ENCODE peak calls at places on chromosomes 4 and X, in eight cellular contexts. B, V, Q, Y, P, U, X and J are unnamed samples. For H3K36me3, the result is how much of the 10 kb centered on the place peaks cover.

GRCh38 chr4:182280439-182281111 is 37.4 kb downstream of the TENM3 start:
- DNase-seq in B (no peak), V (no peak), Q (no peak), Y (no peak), P (no peak), U (no peak), X (no peak), J (no peak)

GRCh38 chr4:41067369-41067768 is 147.0 kb downstream of the APBB2 start:
- DNase-seq in B (no peak), V (no peak), Q (no peak), Y (no peak), P (no peak), U (no peak), X (no peak), J (no peak)

GRCh38 chr4:70670332-70671014 is 4.2 kb upstream of the JCHAIN start:
- DNase-seq in B (no peak), V (no peak), Q (no peak), Y (no peak), P (no peak), U (no peak), X (no peak), J (no peak)

GRCh38 chr4:7876096-7876993 is 63.3 kb downstream of the AFAP1 start:
- DNase-seq in B (no peak), V (peak), Q (no peak), Y (no peak), P (no peak), U (no peak), X (peak), J (no peak)

GRCh38 chrX:124347242-124347641 is 879 bp downstream of the SH2D1A start:
- DNase-seq in B (no peak), V (no peak), Q (no peak), Y (no peak), P (no peak), U (no peak), X (no peak), J (no peak)

GRCh38 chr4:101089168-101089567 is 258.2 kb downstream of the PPP3CA start:
- DNase-seq in B (no peak), V (no peak), Q (no peak), Y (no peak), P (no peak), U (no peak), X (no peak), J (no peak)

GRCh38 chr4:88225216-88226107 is 58.9 kb downstream of the PPM1K start:
- DNase-seq in B (no peak), V (no peak), Q (no peak), Y (no peak), P (no peak), U (no peak), X (no peak), J (no peak)

GRCh38 chr4:168893807-168894206 is 116.2 kb downstream of the CBR4 start:
- DNase-seq in B (no peak), V (no peak), Q (no peak), Y (no peak), P (no peak), U (no peak), X (no peak), J (no peak)

GRCh38 chr4:1401409-1402020 is 4.7 kb downstream of the NKX1-1 start:
- DNase-seq in B (peak), V (no peak), Q (no peak), Y (no peak), P (no peak), U (no peak), X (peak), J (peak)

GRCh38 chr4:106273831-106274230 is 42.2 kb downstream of the TBCK start:
- DNase-seq in B (no peak), V (no peak), Q (no peak), Y (no peak), P (no peak), U (no peak), X (no peak), J (no peak)

GRCh38 chr4:125140966-125141495 is 173.7 kb upstream of the FAT4 start:
- DNase-seq in B (no peak), V (no peak), Q (no peak), Y (no peak), P (no peak), U (no peak), X (no peak), J (no peak)

GRCh38 chr4:10111067-10111801 is 5.4 kb downstream of the WDR1 start:
- DNase-seq in B (no peak), V (no peak), Q (peak), Y (no peak), P (no peak), U (no peak), X (peak), J (no peak)

GRCh38 chr4:749771-750666 is 44.4 kb downstream of the PCGF3 start:
- DNase-seq in B (no peak), V (no peak), Q (no peak), Y (no peak), P (no peak), U (no peak), X (no peak), J (peak)

GRCh38 chrX:144334577-144334976 is 450.7 kb downstream of the UBE2NL start:
- DNase-seq in B (no peak), V (no peak), Q (no peak), Y (no peak), P (no peak), U (peak), X (peak), J (no peak)

DNA sequence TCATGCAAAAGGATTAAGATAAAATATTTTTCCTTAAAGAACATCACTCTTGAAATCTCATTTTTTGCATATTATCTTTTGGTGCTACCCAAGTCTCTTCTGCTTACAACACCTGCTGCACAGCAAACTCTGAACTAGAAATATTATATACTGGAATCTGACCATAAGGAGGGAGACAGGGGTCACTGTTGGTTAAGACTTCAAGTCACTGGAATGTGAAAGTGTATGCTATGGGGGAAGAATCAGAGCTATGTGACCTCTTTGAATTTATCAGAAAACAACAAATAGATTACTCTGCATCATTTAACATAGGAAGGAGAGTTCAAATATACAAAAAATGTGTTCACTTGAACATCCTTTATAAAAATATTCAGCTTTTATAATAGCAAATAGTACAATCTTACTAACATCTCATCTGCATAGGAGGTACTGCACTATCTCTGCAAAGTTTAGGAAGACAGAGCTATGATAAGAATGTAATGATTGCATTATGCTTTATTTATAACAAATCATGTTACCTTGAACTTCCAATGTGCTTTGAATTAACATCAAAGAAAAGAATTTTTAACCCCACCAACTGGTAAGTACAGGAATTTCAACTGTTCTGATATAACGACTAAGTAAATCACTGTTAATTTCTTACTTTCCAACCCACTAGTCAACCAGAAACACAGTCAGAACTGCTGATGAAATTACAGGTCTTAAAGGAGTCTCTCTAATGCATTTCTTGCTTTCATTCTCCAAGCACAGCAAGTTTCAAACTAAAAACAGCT is 69.8 kb downstream of the ZNF827 start:
- DNase-seq in B (no peak), V (no peak), Q (no peak), Y (no peak), P (no peak), U (peak), X (no peak), J (no peak)
- H3K36me3 ChIP-seq in B (under half), V (under half), Q (under half), Y (under half), P (under half), U (under half), X (under half), J (under half)

DNA sequence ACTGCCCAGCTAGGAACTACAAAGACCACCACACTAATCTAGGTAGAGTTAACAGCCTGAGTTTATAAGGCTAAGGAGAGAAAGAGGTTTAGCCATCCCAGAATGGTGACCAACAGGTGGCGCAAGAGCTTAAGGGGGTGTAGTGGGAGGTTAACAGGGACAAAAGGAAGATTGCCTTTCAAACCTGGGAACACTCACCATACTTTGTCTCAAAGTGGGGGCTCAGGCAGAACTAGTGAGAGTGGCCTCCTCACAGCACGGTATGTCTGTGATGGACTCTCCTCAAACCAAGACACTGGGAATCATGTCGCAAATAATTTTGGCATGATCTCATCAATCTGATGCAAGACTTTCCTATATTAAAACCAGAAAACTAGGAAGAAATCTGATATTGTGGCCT is 23.4 kb downstream of the CCNI start:
- DNase-seq in B (no peak), V (peak), Q (peak), Y (peak), P (no peak), U (peak), X (peak), J (no peak)
- H3K36me3 ChIP-seq in B (half or more), V (under half), Q (under half), Y (under half), P (under half), U (under half), X (under half), J (half or more)

DNA sequence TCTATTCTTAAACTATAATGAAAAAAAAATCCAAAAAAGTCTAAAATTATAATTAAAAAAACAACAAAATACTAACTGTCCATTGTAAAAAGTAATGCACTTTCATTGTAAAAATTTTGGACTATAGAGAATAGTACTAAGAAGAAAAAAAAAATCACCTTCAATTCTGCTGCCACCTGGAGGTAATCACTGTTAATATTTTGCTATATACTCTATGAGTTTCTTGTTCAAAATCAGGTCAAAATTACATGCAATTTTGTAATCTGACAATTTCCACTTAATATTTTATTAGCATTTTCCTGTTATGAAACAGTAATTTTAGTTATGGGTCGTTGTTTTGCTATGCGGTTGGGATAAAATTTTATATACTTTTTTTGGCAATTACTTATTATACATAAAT is 62.0 kb downstream of the HTT start:
- DNase-seq in B (no peak), V (no peak), Q (no peak), Y (no peak), P (no peak), U (peak), X (no peak), J (no peak)
- H3K36me3 ChIP-seq in B (half or more), V (under half), Q (under half), Y (under half), P (under half), U (under half), X (under half), J (half or more)

GRCh38 chr4:2925496-2925895 is 37.7 kb downstream of the NOP14 start:
- DNase-seq in B (peak), V (peak), Q (no peak), Y (no peak), P (no peak), U (no peak), X (peak), J (no peak)

GRCh38 chr4:2923678-2924173 is 39.5 kb downstream of the NOP14 start:
- DNase-seq in B (peak), V (no peak), Q (no peak), Y (no peak), P (no peak), U (no peak), X (peak), J (no peak)

GRCh38 chr4:2924765-2925301 is 38.4 kb downstream of the NOP14 start:
- DNase-seq in B (peak), V (peak), Q (no peak), Y (no peak), P (no peak), U (no peak), X (no peak), J (no peak)

GRCh38 chr4:2923141-2923551 is 40.1 kb downstream of the NOP14 start:
- DNase-seq in B (no peak), V (peak), Q (no peak), Y (no peak), P (no peak), U (no peak), X (peak), J (no peak)

DNA sequence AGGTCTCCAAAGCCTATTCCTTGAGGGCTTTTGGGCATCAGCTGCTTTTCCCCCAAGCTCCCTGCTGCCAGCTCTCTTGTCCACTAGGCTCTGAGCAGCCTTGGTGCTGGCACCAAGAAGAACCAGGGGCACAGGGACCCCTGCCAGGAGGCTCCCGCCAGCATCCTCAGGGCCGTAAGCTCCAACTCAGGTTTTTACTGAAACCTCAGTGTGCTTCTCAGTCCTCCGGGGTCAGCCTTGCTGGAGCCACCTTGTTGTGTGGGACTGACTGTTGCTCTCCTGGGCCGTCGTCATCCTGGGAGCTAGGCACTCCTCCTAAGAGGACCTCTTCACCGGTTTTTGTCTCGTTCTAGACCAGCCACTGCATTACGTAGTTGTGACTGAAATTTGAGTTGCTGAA is 38.9 kb downstream of the NOP14 start:
- DNase-seq in B (peak), V (peak), Q (no peak), Y (no peak), P (no peak), U (no peak), X (no peak), J (no peak)
- H3K36me3 ChIP-seq in B (half or more), V (under half), Q (under half), Y (under half), P (under half), U (under half), X (under half), J (half or more)

GRCh38 chrX:154350429-154351182 is 23.8 kb downstream of the FLNA start:
- DNase-seq in B (peak), V (no peak), Q (no peak), Y (no peak), P (no peak), U (no peak), X (no peak), J (no peak)

GRCh38 chrX:154352012-154352401 is 22.4 kb downstream of the FLNA start:
- DNase-seq in B (no peak), V (no peak), Q (no peak), Y (no peak), P (no peak), U (no peak), X (no peak), J (no peak)

GRCh38 chrX:154349979-154350378 is 24.5 kb downstream of the FLNA start:
- DNase-seq in B (peak), V (peak), Q (no peak), Y (no peak), P (no peak), U (no peak), X (peak), J (peak)

GRCh38 chrX:154352466-154352865 is 22.0 kb downstream of the FLNA start:
- DNase-seq in B (no peak), V (no peak), Q (no peak), Y (no peak), P (no peak), U (no peak), X (no peak), J (no peak)

GRCh38 chrX:154351183-154352011 is 23.0 kb downstream of the FLNA start:
- DNase-seq in B (peak), V (no peak), Q (no peak), Y (peak), P (no peak), U (no peak), X (peak), J (peak)
- H3K36me3 ChIP-seq in B (half or more), V (under half), Q (under half), Y (under half), P (under half), U (under half), X (under half), J (under half)

GRCh38 chr4:73156394-73156793 is 86.9 kb upstream of the COX18 start:
- DNase-seq in B (no peak), V (no peak), Q (no peak), Y (no peak), P (no peak), U (no peak), X (no peak), J (no peak)

GRCh38 chr4:73152893-73153292 is 83.4 kb upstream of the COX18 start:
- DNase-seq in B (no peak), V (no peak), Q (no peak), Y (no peak), P (no peak), U (no peak), X (no peak), J (no peak)
- H3K36me3 ChIP-seq in B (half or more), V (under half), Q (under half), Y (under half), P (under half), U (under half), X (under half), J (under half)

GRCh38 chr4:121814756-121815155 is 8.9 kb downstream of the CCNA2 start:
- DNase-seq in B (no peak), V (no peak), Q (no peak), Y (no peak), P (no peak), U (no peak), X (no peak), J (no peak)
- H3K36me3 ChIP-seq in B (half or more), V (under half), Q (under half), Y (under half), P (under half), U (half or more), X (under half), J (under half)